ENCODE peak calls at places on chromosomes 7 and 10, in six cellular contexts. D is K562, P is HCT116, S is HepG2, Y is GM12878, Z is H1. K is an unnamed sample.

GRCh38 chr10:5632430-5632829 is 34.0 kb downstream of the ASB13 start:
- DNase-seq in D (no peak), Z (no peak), S (peak), Y (no peak), P (no peak), K (peak)

GRCh38 chr7:37510043-37510634 is 61.5 kb upstream of the ELMO1 start:
- DNase-seq in D (peak), P (no peak), S (peak), Y (no peak), Z (no peak), K (peak)

GRCh38 chr10:1652151-1652550 is 85.2 kb downstream of the ADARB2 start:
- DNase-seq in S (no peak), D (no peak), Z (no peak), Y (no peak), P (no peak), K (no peak)

GRCh38 chr7:64879800-64880199 is 23.3 kb upstream of the ZNF273 start:
- DNase-seq in Y (no peak), P (no peak), Z (no peak), S (no peak), D (no peak), K (no peak)

GRCh38 chr10:44306147-44306710 is 78.7 kb downstream of the CXCL12 start:
- DNase-seq in Z (no peak), D (no peak), P (no peak), S (no peak), Y (no peak), K (peak)

GRCh38 chr7:39510738-39511372 is 55.3 kb upstream of the YAE1 start:
- DNase-seq in Z (no peak), D (no peak), P (no peak), S (no peak), Y (no peak), K (no peak)

GRCh38 chr10:607545-608196 is 81.8 kb downstream of the DIP2C start:
- DNase-seq in S (no peak), Z (no peak), P (no peak), D (no peak), Y (no peak), K (no peak)

GRCh38 chr10:27372095-27372494 is 131.5 kb upstream of the ACBD5 start:
- DNase-seq in D (no peak), Z (no peak), P (no peak), S (no peak), Y (no peak), K (no peak)

GRCh38 chr7:45973725-45974532 is 52.9 kb upstream of the IGFBP3 start:
- DNase-seq in P (no peak), D (no peak), Y (no peak), S (peak), Z (no peak), K (no peak)

GRCh38 chr10:1230592-1231275 is 174.5 kb downstream of the WDR37 start:
- DNase-seq in Y (no peak), Z (no peak), P (no peak), S (no peak), D (no peak), K (no peak)

GRCh38 chr7:155355745-155356144 is 58.1 kb downstream of the INSIG1 start:
- DNase-seq in P (no peak), S (no peak), Z (no peak), Y (no peak), D (no peak), K (no peak)

GRCh38 chr10:49620286-49620810 is 6.5 kb downstream of the CHAT start:
- DNase-seq in Y (no peak), P (no peak), Z (no peak), D (no peak), S (no peak), K (no peak)

GRCh38 chr10:72875250-72876055 is 18.1 kb upstream of the OIT3 start:
- DNase-seq in S (peak), Z (no peak), D (peak), Y (no peak), P (peak), K (peak)

GRCh38 chr10:17001297-17001744 is 128.3 kb downstream of the CUBN start:
- DNase-seq in S (no peak), Z (no peak), D (no peak), Y (no peak), P (no peak), K (no peak)

GRCh38 chr7:34850681-34851080 is 186.6 kb downstream of the DPY19L1 start:
- DNase-seq in S (no peak), D (no peak), Y (no peak), Z (no peak), P (no peak), K (no peak)

GRCh38 chr10:128643658-128644057 is 517.4 kb upstream of the MKI67 start:
- DNase-seq in S (no peak), P (no peak), Y (no peak), D (no peak), Z (no peak), K (no peak)

GRCh38 chr7:94382746-94383145 is 11.9 kb upstream of the COL1A2 start:
- DNase-seq in Z (no peak), Y (no peak), S (no peak), D (no peak), P (no peak), K (peak)

GRCh38 chr10:30709700-30710358 is 80.3 kb upstream of the LYZL2 start:
- DNase-seq in D (no peak), Z (no peak), Y (no peak), S (no peak), P (no peak), K (no peak)

GRCh38 chr10:113035724-113036312 is 85.8 kb downstream of the TCF7L2 start:
- DNase-seq in Y (no peak), Z (no peak), D (no peak), P (no peak), S (peak), K (no peak)

GRCh38 chr7:4144801-4145470 is 537.2 kb upstream of the FOXK1 start:
- DNase-seq in D (no peak), Z (no peak), P (no peak), S (no peak), Y (no peak), K (no peak)

GRCh38 chr10:132113206-132113605 is 47.5 kb downstream of the JAKMIP3 start:
- DNase-seq in Z (no peak), S (no peak), P (no peak), Y (no peak), D (no peak), K (no peak)

GRCh38 chr10:12588091-12588850 is 238.9 kb downstream of the CAMK1D start:
- DNase-seq in P (no peak), Y (no peak), Z (no peak), D (no peak), S (no peak), K (no peak)

GRCh38 chr7:105014725-105015630 is 973 bp downstream of the KMT2E start:
- DNase-seq in P (no peak), Z (no peak), Y (no peak), D (peak), S (peak), K (peak)

GRCh38 chr7:33692956-33693355 is 212.4 kb upstream of the BMPER start:
- DNase-seq in S (no peak), Y (no peak), D (no peak), Z (no peak), P (no peak), K (no peak)

GRCh38 chr7:133478591-133479135 is 225.8 kb downstream of the EXOC4 start:
- DNase-seq in P (no peak), Z (no peak), Y (no peak), S (no peak), D (no peak), K (no peak)

GRCh38 chr7:95608344-95609173 is 12.2 kb upstream of the PDK4 start:
- DNase-seq in Y (peak), P (peak), D (peak), Z (no peak), S (peak), K (peak)

GRCh38 chr7:74043523-74043951 is 15.6 kb downstream of the ELN start:
- DNase-seq in D (no peak), P (no peak), S (no peak), Y (no peak), Z (no peak), K (no peak)

GRCh38 chr7:158175779-158176178 is 411.8 kb downstream of the PTPRN2 start:
- DNase-seq in D (no peak), Z (no peak), S (no peak), Y (no peak), P (no peak), K (no peak)

GRCh38 chr10:15439381-15439837 is 68.3 kb upstream of the FAM171A1 start:
- DNase-seq in Z (no peak), D (peak), P (no peak), Y (no peak), S (peak), K (no peak)

GRCh38 chr7:73586911-73587310 is 8.5 kb upstream of the TBL2 start:
- DNase-seq in S (no peak), P (no peak), Z (no peak), D (no peak), Y (no peak), K (no peak)

GRCh38 chr7:47631711-47632110 is 49.8 kb upstream of the TNS3 start:
- DNase-seq in Z (no peak), P (no peak), S (no peak), D (no peak), Y (no peak), K (no peak)

GRCh38 chr7:23298141-23298851 is 843 bp upstream of the MALSU1 start:
- DNase-seq in S (peak), Z (no peak), P (no peak), Y (no peak), D (no peak), K (peak)

GRCh38 chr7:130988443-130988842 is 254.4 kb upstream of the KLF14 start:
- DNase-seq in Y (no peak), S (no peak), D (no peak), P (no peak), Z (no peak), K (no peak)

GRCh38 chr7:38292442-38292841 is 19.0 kb upstream of the TARP start:
- DNase-seq in S (no peak), Y (no peak), P (no peak), D (no peak), Z (no peak), K (no peak)

GRCh38 chr7:75854233-75854632 is 24.6 kb upstream of the RHBDD2 start:
- DNase-seq in Z (no peak), S (no peak), D (no peak), Y (no peak), P (no peak), K (no peak)

DNA sequence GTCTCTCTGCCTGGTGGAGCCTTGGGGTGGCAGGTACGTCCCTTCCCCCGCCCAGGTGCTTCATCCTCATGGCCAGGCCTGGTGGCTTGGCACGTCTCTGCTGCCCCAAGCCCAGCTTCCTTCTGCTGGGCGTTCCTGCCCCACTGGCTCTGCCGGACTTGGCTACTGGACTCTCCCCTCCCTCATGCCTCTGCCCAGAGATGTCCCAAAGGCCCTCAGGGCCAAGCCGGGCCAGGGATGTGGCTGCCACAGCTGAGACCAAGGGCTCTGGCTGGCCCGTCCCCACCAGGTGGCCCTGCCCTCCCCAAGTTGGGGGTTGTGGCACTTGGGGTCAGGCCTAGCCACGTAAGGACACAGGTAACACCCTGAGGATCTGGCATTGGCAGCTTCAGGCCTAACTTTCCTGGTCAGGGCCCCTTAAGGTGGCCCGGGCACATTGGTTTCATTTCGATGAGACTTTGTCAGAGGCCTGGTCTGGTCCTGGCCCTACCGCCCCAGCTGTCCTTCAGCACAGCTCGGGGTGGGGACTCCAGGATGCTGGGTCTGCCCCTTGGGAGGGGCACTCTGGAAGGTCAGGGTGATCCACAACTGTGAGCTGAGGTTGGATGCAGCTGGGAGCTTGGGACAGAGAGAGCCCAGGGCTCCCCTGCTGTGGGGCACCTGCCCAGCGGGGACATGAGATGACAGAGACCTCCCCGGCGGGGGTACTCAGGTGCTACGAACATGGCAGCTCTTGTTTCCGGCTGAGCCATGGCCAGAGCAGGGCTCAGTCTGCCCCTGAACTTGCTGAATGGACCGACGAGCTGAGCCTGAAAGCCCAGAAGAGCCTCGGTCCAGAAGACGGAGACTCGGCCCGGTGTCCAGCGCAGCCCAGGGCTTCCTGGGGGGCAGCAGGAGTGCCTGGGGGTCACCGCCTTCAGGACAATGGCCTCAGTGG is 2.9 kb downstream of the BHLHA15 start:
- DNase-seq in D (no peak), P (no peak), Z (no peak), S (no peak), Y (no peak), K (no peak)
- TF ChIP-seq CEBPB in D (no peak), P (no peak), Z (no peak), S (no peak), Y (no peak), K (no peak)

GRCh38 chr7:69747144-69747543 is 148.9 kb downstream of the AUTS2 start:
- DNase-seq in P (no peak), D (no peak), Y (no peak), S (no peak), Z (no peak), K (no peak)

GRCh38 chr7:69749358-69749757 is 151.1 kb downstream of the AUTS2 start:
- DNase-seq in D (no peak), Y (no peak), Z (no peak), S (no peak), P (no peak), K (no peak)

GRCh38 chr7:69749994-69750393 is 151.7 kb downstream of the AUTS2 start:
- DNase-seq in S (no peak), P (no peak), Y (peak), D (no peak), Z (no peak), K (no peak)

GRCh38 chr7:69746383-69746782 is 148.1 kb downstream of the AUTS2 start:
- DNase-seq in Y (no peak), P (no peak), S (no peak), Z (no peak), D (no peak), K (no peak)

DNA sequence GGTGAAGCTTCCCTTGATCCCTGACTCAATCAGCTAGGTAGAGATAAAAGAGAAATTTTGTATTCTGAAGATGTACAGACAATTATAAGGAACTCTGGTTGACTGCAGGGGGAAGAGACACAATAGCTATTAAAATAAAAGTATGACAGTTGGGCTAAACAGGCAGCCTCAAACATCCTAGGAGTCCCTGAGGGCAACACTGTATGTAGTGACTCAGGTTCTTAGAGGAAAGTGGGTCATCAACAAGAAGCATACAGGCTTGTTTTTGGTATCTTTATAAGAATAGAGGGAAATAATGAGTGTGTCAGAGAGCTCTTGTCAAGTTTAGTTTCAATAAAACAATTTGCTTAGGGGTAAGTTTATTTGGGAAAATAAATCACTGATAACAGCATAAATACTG is 150.3 kb downstream of the AUTS2 start:
- DNase-seq in S (no peak), Y (no peak), D (no peak), Z (no peak), P (no peak), K (no peak)
- H3K27ac ChIP-seq in S (no peak), Y (no peak), D (no peak), Z (no peak), P (no peak), K (no peak)

GRCh38 chr7:143286522-143286890 is 1.6 kb upstream of the CASP2 start:
- DNase-seq in S (no peak), P (no peak), Y (no peak), Z (no peak), D (no peak), K (no peak)

GRCh38 chr7:143287935-143288826 is at the start of gene CASP2:
- DNase-seq in D (peak), P (peak), S (peak), Y (peak), Z (peak), K (peak)

GRCh38 chr7:143288836-143289235 is 685 bp downstream of the CASP2 start:
- DNase-seq in Z (no peak), D (peak), Y (no peak), S (no peak), P (no peak), K (no peak)

GRCh38 chr7:143285806-143286521 is 1.2 kb downstream of the TMEM139 start:
- DNase-seq in Z (no peak), S (no peak), Y (no peak), P (no peak), D (no peak), K (no peak)

DNA sequence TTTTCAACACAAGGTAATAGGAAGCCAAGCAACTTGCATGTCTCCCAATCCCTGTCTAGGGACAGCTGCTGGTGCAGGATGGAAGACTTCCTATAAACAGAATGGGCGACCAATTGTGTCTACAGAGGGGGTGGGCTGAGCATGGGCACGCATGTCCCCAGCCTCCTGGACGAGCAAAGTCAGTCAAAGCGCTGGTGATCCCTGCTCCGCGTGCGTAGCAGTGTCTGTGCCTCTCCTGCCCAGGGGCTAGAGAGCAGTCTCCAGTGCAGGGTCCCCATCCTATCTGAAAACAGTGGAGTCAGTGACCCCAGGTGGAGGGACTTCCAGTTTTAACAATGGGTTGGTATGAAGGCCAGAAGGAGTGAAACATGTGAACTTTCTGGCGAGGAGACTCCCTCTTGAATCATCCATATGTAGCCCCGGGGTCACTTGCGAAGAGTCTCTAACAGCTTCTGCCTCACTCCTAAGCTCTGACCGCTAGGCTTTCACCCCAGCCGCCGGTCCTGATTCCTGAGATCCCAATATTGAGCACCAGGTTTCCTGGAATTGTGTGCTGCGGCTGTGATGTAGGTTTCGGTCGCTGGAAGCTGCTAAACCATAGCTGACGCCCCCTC is 723 bp upstream of the CASP2 start:
- DNase-seq in P (no peak), Y (no peak), Z (no peak), D (no peak), S (no peak), K (no peak)
- TF ChIP-seq MAX in P (no peak), Y (no peak), Z (no peak), D (no peak), S (no peak), K (no peak)

GRCh38 chr7:30988346-30989005 is 24.7 kb downstream of the GHRHR start:
- DNase-seq in Z (no peak), S (no peak), Y (no peak), D (no peak), P (no peak), K (no peak)
- TF ChIP-seq CEBPB in Z (peak), S (peak), Y (no peak), D (peak), P (no peak), K (peak)

GRCh38 chr7:123612024-123612423 is 10.4 kb downstream of the ASB15 start:
- DNase-seq in Y (no peak), D (peak), S (peak), P (no peak), Z (no peak), K (no peak)

GRCh38 chr7:123604739-123605138 is 3.1 kb downstream of the ASB15 start:
- DNase-seq in P (no peak), Y (no peak), D (no peak), Z (no peak), S (no peak), K (no peak)

GRCh38 chr7:123607423-123607975 is 5.9 kb downstream of the ASB15 start:
- DNase-seq in D (no peak), Y (no peak), S (no peak), Z (no peak), P (no peak), K (no peak)

GRCh38 chr7:123609883-123610239 is 8.2 kb downstream of the ASB15 start:
- DNase-seq in P (no peak), Z (no peak), S (no peak), D (no peak), Y (no peak), K (no peak)

GRCh38 chr7:123608991-123609882 is 7.6 kb downstream of the ASB15 start:
- DNase-seq in Z (no peak), Y (no peak), D (peak), P (no peak), S (no peak), K (no peak)
- H3K27ac ChIP-seq in Z (no peak), Y (no peak), D (peak), P (no peak), S (no peak), K (no peak)

K was measured in A549.